ENCODE peak calls at places on chromosomes 2 and 18, in four cellular contexts. One of them, this sample, is unnamed.
A peak's percentile ranks its signal among the peaks of the same experiment; 100 is the strongest.

GRCh38 chr2:65639156-65639876 is 206.9 kb upstream of the SPRED2 start:
- DNase-seq in activated T-cell treated with anti-CD3 and anti-CD28 coated beads for 24 hours: no peak
- DNase-seq in NCI-H69: peak; percentile 29
- DNase-seq in EL: peak; percentile 25
- DNase-seq in this sample: no peak

GRCh38 chr18:3052411-3052758 is 39.4 kb upstream of the LPIN2 start:
- DNase-seq in activated T-cell treated with anti-CD3 and anti-CD28 coated beads for 24 hours: no peak
- DNase-seq in NCI-H69: no peak
- DNase-seq in EL: no peak
- DNase-seq in this sample: no peak

GRCh38 chr2:202109737-202110184 is 36.7 kb downstream of the KIAA2012 start:
- DNase-seq in activated T-cell treated with anti-CD3 and anti-CD28 coated beads for 24 hours: no peak
- DNase-seq in NCI-H69: peak; percentile 66
- DNase-seq in EL: peak; percentile 83
- DNase-seq in this sample: peak; percentile 36

GRCh38 chr2:175373001-175373727 is 191.7 kb upstream of the ATP5MC3 start:
- DNase-seq in activated T-cell treated with anti-CD3 and anti-CD28 coated beads for 24 hours: no peak
- DNase-seq in NCI-H69: peak; percentile 4
- DNase-seq in EL: peak; percentile 41
- DNase-seq in this sample: no peak

GRCh38 chr2:65349863-65350262 is 82.5 kb downstream of the SPRED2 start:
- DNase-seq in activated T-cell treated with anti-CD3 and anti-CD28 coated beads for 24 hours: no peak
- DNase-seq in NCI-H69: peak; percentile 82
- DNase-seq in EL: peak; percentile 56
- DNase-seq in this sample: peak; percentile 84

GRCh38 chr2:191818725-191819333 is 28.1 kb downstream of the CAVIN2 start:
- DNase-seq in activated T-cell treated with anti-CD3 and anti-CD28 coated beads for 24 hours: no peak
- DNase-seq in NCI-H69: no peak
- DNase-seq in EL: no peak
- DNase-seq in this sample: no peak

GRCh38 chr2:30147196-30147714 is 448 bp downstream of the YPEL5 start:
- DNase-seq in activated T-cell treated with anti-CD3 and anti-CD28 coated beads for 24 hours: no peak
- DNase-seq in NCI-H69: no peak
- DNase-seq in EL: no peak
- DNase-seq in this sample: no peak

GRCh38 chr2:118557791-118558190 is 289.7 kb downstream of the EN1 start:
- DNase-seq in activated T-cell treated with anti-CD3 and anti-CD28 coated beads for 24 hours: no peak
- DNase-seq in NCI-H69: no peak
- DNase-seq in EL: no peak
- DNase-seq in this sample: no peak

GRCh38 chr18:51028201-51028805 is 1.7 kb upstream of the SMAD4 start:
- DNase-seq in activated T-cell treated with anti-CD3 and anti-CD28 coated beads for 24 hours: no peak
- DNase-seq in NCI-H69: peak; percentile 96
- DNase-seq in EL: peak; percentile 31
- DNase-seq in this sample: no peak

GRCh38 chr2:162824319-162824718 is 14.2 kb downstream of the KCNH7 start:
- DNase-seq in activated T-cell treated with anti-CD3 and anti-CD28 coated beads for 24 hours: no peak
- DNase-seq in NCI-H69: peak; percentile 92
- DNase-seq in EL: no peak
- DNase-seq in this sample: no peak

GRCh38 chr18:55328301-55328700 is 259.7 kb downstream of the TCF4 start:
- DNase-seq in activated T-cell treated with anti-CD3 and anti-CD28 coated beads for 24 hours: no peak
- DNase-seq in NCI-H69: no peak
- DNase-seq in EL: peak; percentile 42
- DNase-seq in this sample: no peak

GRCh38 chr2:110206056-110206455 is 1.2 kb upstream of the NPHP1 start:
- DNase-seq in activated T-cell treated with anti-CD3 and anti-CD28 coated beads for 24 hours: no peak
- DNase-seq in NCI-H69: no peak
- DNase-seq in EL: no peak
- DNase-seq in this sample: no peak

GRCh38 chr18:33558529-33558928 is 19.5 kb upstream of the ASXL3 start:
- DNase-seq in activated T-cell treated with anti-CD3 and anti-CD28 coated beads for 24 hours: no peak
- DNase-seq in NCI-H69: peak; percentile 68
- DNase-seq in EL: no peak
- DNase-seq in this sample: no peak

GRCh38 chr2:233037078-233037477 is 4.6 kb downstream of the NEU2 start:
- DNase-seq in activated T-cell treated with anti-CD3 and anti-CD28 coated beads for 24 hours: no peak
- DNase-seq in NCI-H69: no peak
- DNase-seq in EL: peak; percentile 46
- DNase-seq in this sample: no peak

GRCh38 chr2:44479127-44479887 is 117.6 kb downstream of the CAMKMT start:
- DNase-seq in activated T-cell treated with anti-CD3 and anti-CD28 coated beads for 24 hours: peak; percentile 39
- DNase-seq in NCI-H69: peak; percentile 90
- DNase-seq in EL: peak; percentile 80
- DNase-seq in this sample: no peak

GRCh38 chr18:26312196-26312595 is 86.0 kb downstream of the TAF4B start:
- DNase-seq in activated T-cell treated with anti-CD3 and anti-CD28 coated beads for 24 hours: no peak
- DNase-seq in NCI-H69: peak; percentile 59
- DNase-seq in EL: no peak
- DNase-seq in this sample: no peak

GRCh38 chr2:158795110-158795924 is at the start of gene DAPL1:
- DNase-seq in activated T-cell treated with anti-CD3 and anti-CD28 coated beads for 24 hours: no peak
- DNase-seq in NCI-H69: peak; percentile 83
- DNase-seq in EL: no peak
- DNase-seq in this sample: no peak

GRCh38 chr18:44342946-44343345 is 337.7 kb upstream of the SETBP1 start:
- DNase-seq in activated T-cell treated with anti-CD3 and anti-CD28 coated beads for 24 hours: no peak
- DNase-seq in NCI-H69: peak; percentile 65
- DNase-seq in EL: no peak
- DNase-seq in this sample: no peak

GRCh38 chr2:98471402-98472131 is 26.9 kb downstream of the INPP4A start:
- DNase-seq in activated T-cell treated with anti-CD3 and anti-CD28 coated beads for 24 hours: no peak
- DNase-seq in NCI-H69: no peak
- DNase-seq in EL: no peak
- DNase-seq in this sample: no peak

GRCh38 chr2:146940016-146940685 is 904.7 kb upstream of the ACVR2A start:
- DNase-seq in activated T-cell treated with anti-CD3 and anti-CD28 coated beads for 24 hours: no peak
- DNase-seq in NCI-H69: no peak
- DNase-seq in EL: no peak
- DNase-seq in this sample: no peak

GRCh38 chr18:67515987-67516431 is 511 bp downstream of the DSEL start:
- DNase-seq in activated T-cell treated with anti-CD3 and anti-CD28 coated beads for 24 hours: peak; percentile 11
- DNase-seq in NCI-H69: peak; percentile 94
- DNase-seq in EL: peak; percentile 84
- DNase-seq in this sample: peak; percentile 89

GRCh38 chr18:38025433-38026038 is 459.9 kb upstream of the CELF4 start:
- DNase-seq in activated T-cell treated with anti-CD3 and anti-CD28 coated beads for 24 hours: no peak
- DNase-seq in NCI-H69: no peak
- DNase-seq in EL: no peak
- DNase-seq in this sample: no peak

GRCh38 chr2:238380785-238381184 is 45.9 kb upstream of the ASB1 start:
- DNase-seq in activated T-cell treated with anti-CD3 and anti-CD28 coated beads for 24 hours: no peak
- DNase-seq in NCI-H69: no peak
- DNase-seq in EL: peak; percentile 62
- DNase-seq in this sample: no peak

GRCh38 chr2:239870276-239870675 is 154.9 kb downstream of the NDUFA10 start:
- DNase-seq in activated T-cell treated with anti-CD3 and anti-CD28 coated beads for 24 hours: no peak
- DNase-seq in NCI-H69: no peak
- DNase-seq in EL: no peak
- DNase-seq in this sample: no peak

GRCh38 chr2:58638256-58638795 is 397.2 kb upstream of the FANCL start:
- DNase-seq in activated T-cell treated with anti-CD3 and anti-CD28 coated beads for 24 hours: no peak
- DNase-seq in NCI-H69: no peak
- DNase-seq in EL: peak; percentile 53
- DNase-seq in this sample: no peak

GRCh38 chr2:207416111-207416510 is 113.7 kb upstream of the CREB1 start:
- DNase-seq in activated T-cell treated with anti-CD3 and anti-CD28 coated beads for 24 hours: no peak
- DNase-seq in NCI-H69: peak; percentile 28
- DNase-seq in EL: no peak
- DNase-seq in this sample: no peak

GRCh38 chr2:232888099-232888836 is 18.2 kb downstream of the SNORC start:
- DNase-seq in activated T-cell treated with anti-CD3 and anti-CD28 coated beads for 24 hours: no peak
- DNase-seq in NCI-H69: no peak
- DNase-seq in EL: no peak
- DNase-seq in this sample: no peak

GRCh38 chr2:147082850-147083522 is 761.8 kb upstream of the ACVR2A start:
- DNase-seq in activated T-cell treated with anti-CD3 and anti-CD28 coated beads for 24 hours: peak; percentile 49
- DNase-seq in NCI-H69: peak; percentile 62
- DNase-seq in EL: peak; percentile 54
- DNase-seq in this sample: no peak

GRCh38 chr2:197387179-197387578 is 47.6 kb downstream of the SF3B1 start:
- DNase-seq in activated T-cell treated with anti-CD3 and anti-CD28 coated beads for 24 hours: no peak
- DNase-seq in NCI-H69: no peak
- DNase-seq in EL: no peak
- DNase-seq in this sample: no peak

GRCh38 chr2:46716806-46717732 is 198.5 kb downstream of the MCFD2 start:
- DNase-seq in activated T-cell treated with anti-CD3 and anti-CD28 coated beads for 24 hours: no peak
- DNase-seq in NCI-H69: no peak
- DNase-seq in EL: peak; percentile 40
- DNase-seq in this sample: no peak

GRCh38 chr2:157339965-157340655 is 14.5 kb upstream of the ERMN start:
- DNase-seq in activated T-cell treated with anti-CD3 and anti-CD28 coated beads for 24 hours: no peak
- DNase-seq in NCI-H69: no peak
- DNase-seq in EL: no peak
- DNase-seq in this sample: no peak

GRCh38 chr2:156038021-156038420 is 294.5 kb downstream of the NR4A2 start:
- DNase-seq in activated T-cell treated with anti-CD3 and anti-CD28 coated beads for 24 hours: no peak
- DNase-seq in NCI-H69: no peak
- DNase-seq in EL: no peak
- DNase-seq in this sample: no peak

GRCh38 chr2:64296150-64296500 is 151.9 kb upstream of the PELI1 start:
- DNase-seq in activated T-cell treated with anti-CD3 and anti-CD28 coated beads for 24 hours: no peak
- DNase-seq in NCI-H69: peak; percentile 15
- DNase-seq in EL: no peak
- DNase-seq in this sample: no peak

GRCh38 chr18:46167971-46168370 is 63.8 kb downstream of the HAUS1 start:
- DNase-seq in activated T-cell treated with anti-CD3 and anti-CD28 coated beads for 24 hours: no peak
- DNase-seq in NCI-H69: peak; percentile 66
- DNase-seq in EL: no peak
- DNase-seq in this sample: no peak